ENCODE peak calls at places on chromosomes 6 and 20, in four cellular contexts. E is NT2/D1, O is tibial artery, Z is fibroblast of lung. N is an unnamed sample.

GRCh38 chr6:141203902-141204575 is 928.7 kb upstream of the GJE1 start:
- DNase-seq in E (no peak), Z (peak; percentile 98), O (no peak), N (no peak)

GRCh38 chr20:15882553-15882952 is 690.7 kb downstream of the KIF16B start:
- DNase-seq in O (no peak), Z (no peak), E (no peak), N (no peak)

GRCh38 chr20:9172908-9173307 is 104.0 kb downstream of the PLCB4 start:
- DNase-seq in Z (peak; percentile 23), E (no peak), O (no peak), N (no peak)

GRCh38 chr20:63050406-63050805 is 43.6 kb upstream of the BHLHE23 start:
- DNase-seq in E (no peak), Z (no peak), O (no peak), N (no peak)

GRCh38 chr6:150482883-150483409 is 114.1 kb downstream of the IYD start:
- DNase-seq in E (no peak), O (no peak), Z (no peak), N (no peak)

GRCh38 chr6:136501514-136501913 is 48.7 kb downstream of the MAP7 start:
- DNase-seq in E (no peak), Z (peak; percentile 6), O (no peak), N (no peak)

GRCh38 chr20:23795526-23795925 is 31.0 kb downstream of the CST2 start:
- DNase-seq in E (no peak), Z (no peak), O (no peak), N (no peak)

GRCh38 chr6:33975631-33976424 is 170.1 kb downstream of the GRM4 start:
- DNase-seq in Z (no peak), O (peak; percentile 40), E (no peak), N (no peak)

GRCh38 chr6:131762984-131763383 is 44.8 kb upstream of the ENPP1 start:
- DNase-seq in O (no peak), E (no peak), Z (no peak), N (no peak)

GRCh38 chr6:159180001-159180400 is 10.8 kb downstream of the FNDC1 start:
- DNase-seq in E (no peak), O (no peak), Z (no peak), N (no peak)

GRCh38 chr6:169824021-169824420 is 72.6 kb downstream of the ERMARD start:
- DNase-seq in E (no peak), O (no peak), Z (no peak), N (no peak)

GRCh38 chr6:13425971-13426931 is 61.1 kb downstream of the GFOD1 start:
- DNase-seq in Z (peak; percentile 31), E (no peak), O (peak; percentile 84), N (no peak)

GRCh38 chr6:165701005-165701404 is 38.0 kb upstream of the PDE10A start:
- DNase-seq in Z (peak; percentile 24), E (no peak), O (no peak), N (no peak)

GRCh38 chr6:152922706-152923105 is 60.1 kb downstream of the FBXO5 start:
- DNase-seq in O (no peak), E (no peak), Z (no peak), N (no peak)

GRCh38 chr6:10719386-10720228 is 3.3 kb upstream of the TMEM14C start:
- DNase-seq in Z (peak; percentile 25), E (no peak), O (no peak), N (no peak)

GRCh38 chr6:142384455-142385332 is 82.9 kb downstream of the ADGRG6 start:
- DNase-seq in Z (no peak), E (no peak), O (no peak), N (no peak)

GRCh38 chr6:2744206-2744771 is 6.4 kb downstream of the MYLK4 start:
- DNase-seq in O (no peak), Z (peak; percentile 25), E (no peak), N (no peak)

GRCh38 chr20:39152126-39152525 is 190.0 kb downstream of the DHX35 start:
- DNase-seq in E (no peak), O (no peak), Z (no peak), N (no peak)

GRCh38 chr6:111591901-111592461 is 13.7 kb downstream of the TRAF3IP2 start:
- DNase-seq in O (no peak), Z (no peak), E (no peak), N (no peak)

GRCh38 chr20:63093966-63094766 is 87.4 kb upstream of the BHLHE23 start:
- DNase-seq in E (no peak), O (peak; percentile 32), Z (no peak), N (no peak)

GRCh38 chr6:1485678-1486077 is 96.3 kb downstream of the FOXF2 start:
- DNase-seq in O (no peak), E (no peak), Z (peak; percentile 92), N (no peak)

GRCh38 chr6:152750694-152751093 is at the start of gene VIP:
- DNase-seq in E (peak; percentile 35), O (no peak), Z (peak; percentile 6), N (peak; percentile 63)

GRCh38 chr20:62219992-62220665 is at the start of gene HRH3:
- DNase-seq in Z (no peak), O (no peak), E (no peak), N (no peak)

GRCh38 chr6:39934060-39934757 is at the start of gene MOCS1:
- DNase-seq in O (peak; percentile 94), Z (peak; percentile 75), E (peak; percentile 47), N (peak; percentile 60)

GRCh38 chr6:158149641-158150040 is 18.4 kb downstream of the SERAC1 start:
- DNase-seq in Z (peak; percentile 79), O (no peak), E (no peak), N (no peak)

GRCh38 chr20:38804682-38805501 is 605 bp upstream of the PPP1R16B start:
- DNase-seq in Z (no peak), O (no peak), E (peak; percentile 96), N (peak; percentile 67)

GRCh38 chr20:38147751-38148150 is 17.3 kb downstream of the TGM2 start:
- DNase-seq in O (no peak), E (no peak), Z (no peak), N (no peak)

GRCh38 chr6:43954311-43955131 is 172.7 kb downstream of the MRPL14 start:
- DNase-seq in Z (no peak), O (no peak), E (no peak), N (no peak)

GRCh38 chr6:82263916-82264315 is 16.4 kb upstream of the IBTK start:
- DNase-seq in E (no peak), O (no peak), Z (no peak), N (no peak)

GRCh38 chr6:40947876-40948514 is 91.0 kb downstream of the UNC5CL start:
- DNase-seq in Z (peak; percentile 76), E (peak; percentile 52), O (no peak), N (peak; percentile 16)

GRCh38 chr6:2876210-2877056 is 26.7 kb downstream of the SERPINB9 start:
- DNase-seq in Z (peak; percentile 92), E (no peak), O (peak; percentile 83), N (no peak)

GRCh38 chr6:108609276-108609769 is 48.6 kb downstream of the FOXO3 start:
- DNase-seq in E (no peak), Z (peak; percentile 35), O (no peak), N (no peak)

GRCh38 chr6:87699576-87699975 is 2.5 kb downstream of the AKIRIN2 start:
- DNase-seq in Z (no peak), E (no peak), O (no peak), N (no peak)

GRCh38 chr6:87698618-87699017 is 3.4 kb downstream of the AKIRIN2 start:
- DNase-seq in E (no peak), O (no peak), Z (no peak), N (no peak)

GRCh38 chr6:87700351-87700728 is 1.7 kb downstream of the AKIRIN2 start:
- DNase-seq in Z (no peak), O (no peak), E (no peak), N (no peak)

GRCh38 chr6:87700729-87701675 is 1.0 kb downstream of the AKIRIN2 start:
- DNase-seq in E (no peak), Z (peak; percentile 78), O (peak; percentile 70), N (no peak)

DNA sequence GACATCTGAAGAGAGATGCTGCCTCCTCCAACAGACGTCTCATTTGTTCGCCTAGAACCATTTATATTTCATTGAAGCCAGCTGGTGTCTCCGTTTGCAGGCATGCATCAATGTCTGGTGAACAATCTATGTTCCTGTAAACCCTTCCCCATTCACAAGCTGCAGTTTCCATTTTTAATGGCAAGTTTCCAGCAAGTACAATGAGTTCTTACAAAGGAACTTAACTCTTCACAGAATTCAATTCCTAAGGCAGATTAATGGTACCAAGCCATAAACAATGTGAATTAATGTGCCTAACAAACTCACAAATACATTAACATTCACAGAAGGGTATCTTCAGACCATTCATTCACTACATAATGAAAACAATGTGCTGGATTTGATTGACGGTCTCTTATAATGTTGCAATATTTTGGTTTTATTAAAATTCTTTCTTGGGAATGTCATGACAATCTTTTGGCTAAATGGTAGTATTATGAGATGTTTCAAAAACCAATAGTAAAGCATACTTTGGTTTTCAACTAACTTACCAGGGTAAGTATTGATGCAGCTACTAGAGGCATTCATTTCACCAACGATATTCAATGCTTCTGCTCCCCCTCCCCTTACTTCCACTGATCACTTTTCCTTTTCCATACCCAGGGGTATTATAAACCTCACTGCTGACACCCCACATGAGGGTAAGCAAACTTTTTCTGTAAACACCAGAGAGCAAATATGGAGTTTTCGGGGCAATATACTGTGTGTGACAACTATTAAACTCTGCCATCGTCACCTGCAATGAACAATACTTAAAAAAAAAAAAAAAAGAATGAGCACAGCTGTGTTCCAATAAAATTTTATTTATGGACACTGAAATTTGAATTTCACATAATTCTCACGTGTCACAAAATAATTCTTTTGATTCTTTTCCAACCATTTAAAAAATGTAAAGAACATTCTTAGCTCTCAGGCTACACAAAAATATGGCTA is 4.2 kb downstream of the AKIRIN2 start:
- DNase-seq in E (no peak), Z (peak; percentile 94), O (no peak), N (no peak)
- H3K4me3 ChIP-seq in E (no peak overlapping the region), Z (peak overlapping the region; percentile 90), O (peak overlapping the region; percentile 73), N (peak overlapping the region; percentile 10)

GRCh38 chr20:47282864-47283263 is 73.6 kb downstream of the ZMYND8 start:
- DNase-seq in O (no peak), Z (no peak), E (no peak), N (no peak)
- H3K4me3 ChIP-seq in O (no peak overlapping the region), Z (no peak overlapping the region), E (no peak overlapping the region), N (no peak overlapping the region)

GRCh38 chr6:7446644-7447325 is 57.2 kb downstream of the RIOK1 start:
- DNase-seq in O (no peak), Z (no peak), E (no peak), N (no peak)
- H3K4me3 ChIP-seq in O (no peak overlapping the region), Z (no peak overlapping the region), E (no peak overlapping the region), N (no peak overlapping the region)

DNA sequence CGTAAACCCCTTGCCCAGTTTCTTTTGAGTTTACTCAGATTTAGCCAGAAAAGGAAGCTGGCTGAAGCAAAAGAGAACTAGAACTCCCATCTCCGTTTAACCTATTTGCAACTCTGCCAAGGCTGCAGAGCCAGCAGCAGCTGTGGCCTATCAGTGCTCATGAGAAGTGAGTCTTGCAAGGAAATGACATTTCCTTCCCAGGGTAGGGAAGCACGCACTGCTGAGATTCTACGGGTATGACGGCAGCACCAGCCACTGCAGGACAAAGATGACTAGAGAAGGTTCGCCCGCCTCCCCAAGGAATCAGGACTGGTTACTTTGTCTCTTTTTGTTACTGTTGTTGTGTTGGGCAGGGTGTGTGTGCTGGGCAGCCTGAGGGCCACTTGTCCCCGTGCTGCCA is 47.6 kb downstream of the PPP1R3G start:
- DNase-seq in Z (peak; percentile 99), O (peak; percentile 71), E (peak; percentile 40), N (peak; percentile 33)
- H3K4me3 ChIP-seq in Z (peak overlapping the region; percentile 19), O (no peak overlapping the region), E (no peak overlapping the region), N (no peak overlapping the region)

GRCh38 chr20:32583581-32584045 is 1.5 kb downstream of the NOL4L start:
- DNase-seq in Z (no peak), E (no peak), O (no peak), N (no peak)
- H3K4me3 ChIP-seq in Z (no peak overlapping the region), E (no peak overlapping the region), O (peak overlapping the region; percentile 71), N (peak overlapping the region; percentile 81)